ENCODE peak calls at places on chromosome 12, in seven cellular contexts. D is CD8-positive, alpha-beta T cell; T is activated T-helper 1 cell treated with anti-CD3 and anti-CD28 coated beads, Interleukin-2, amount 50 U/mL, for 16 hours; Z is IMR-90; A is HCT116; X is sciatic nerve; E is effector memory CD8-positive, alpha-beta T cell. L is an unnamed sample.

GRCh38 chr12:2934371-2934770 is 24.8 kb upstream of the TEAD4 start:
- DNase-seq in D (no peak), T (no peak), Z (no peak), A (no peak), X (no peak), E (no peak), L (no peak)

GRCh38 chr12:31965090-31965489 is 5.9 kb downstream of the RESF1 start:
- DNase-seq in D (peak; percentile 64), T (no peak), Z (no peak), A (no peak), X (no peak), E (peak; percentile 43), L (no peak)

GRCh38 chr12:79692249-79692619 is 1.5 kb upstream of the PAWR start:
- DNase-seq in D (no peak), T (no peak), Z (peak; percentile 4), A (no peak), X (no peak), E (no peak), L (no peak)

GRCh38 chr12:14273911-14274306 is 91.6 kb upstream of the ATF7IP start:
- DNase-seq in D (no peak), T (no peak), Z (peak; percentile 68), A (no peak), X (no peak), E (no peak), L (no peak)

GRCh38 chr12:49987620-49988303 is 15.0 kb downstream of the AQP6 start:
- DNase-seq in D (no peak), T (no peak), Z (no peak), A (no peak), X (no peak), E (no peak), L (no peak)

GRCh38 chr12:68368332-68368731 is 36.2 kb upstream of the MDM1 start:
- DNase-seq in D (no peak), T (no peak), Z (no peak), A (no peak), X (no peak), E (no peak), L (no peak)

GRCh38 chr12:113097716-113098427 is 37.7 kb downstream of the RASAL1 start:
- DNase-seq in D (no peak), T (no peak), Z (no peak), A (no peak), X (peak; percentile 72), E (no peak), L (no peak)

GRCh38 chr12:4421590-4422031 is 24.0 kb downstream of the FGF6 start:
- DNase-seq in D (no peak), T (no peak), Z (peak; percentile 36), A (peak; percentile 27), X (no peak), E (peak; percentile 27), L (no peak)